ENCODE peak calls at places on chromosomes 12 and 14, in eight cellular contexts. D is T-helper 2 cell, Q is posterior cingulate gyrus, T is cardiac fibroblast, L is NCI-H2227 treated with DMSO at 0.1 percent for 48 hours, W is glutamatergic neuron, M is D721Med, K is GM04504. F is an unnamed sample.

GRCh38 chr14:94929354-94929753 is 159.4 kb upstream of the GSC start:
- DNase-seq in D (no peak), Q (no peak), T (no peak), L (no peak), W (no peak), M (no peak), K (no peak), F (no peak)

GRCh38 chr14:71322660-71323250 is 415.5 kb downstream of the PCNX1 start:
- DNase-seq in D (no peak), Q (no peak), T (peak; percentile 81), L (peak; percentile 11), W (no peak), M (no peak), K (peak; percentile 29), F (peak; percentile 70)

GRCh38 chr14:75176142-75176820 is at the start of gene TMED10:
- DNase-seq in D (peak; percentile 82), Q (peak; percentile 98), T (peak; percentile 93), L (peak; percentile 99), W (peak; percentile 92), M (peak; percentile 57), K (peak; percentile 74), F (peak; percentile 91)

GRCh38 chr14:70096866-70097265 is 91.9 kb downstream of the SLC8A3 start:
- DNase-seq in D (no peak), Q (peak; percentile 81), T (peak; percentile 3), L (peak; percentile 29), W (peak; percentile 49), M (no peak), K (no peak), F (peak; percentile 21)

GRCh38 chr14:57769863-57770523 is 95.9 kb downstream of the SLC35F4 start:
- DNase-seq in D (no peak), Q (no peak), T (no peak), L (no peak), W (no peak), M (no peak), K (no peak), F (no peak)

GRCh38 chr12:30110970-30111586 is 327.3 kb upstream of the TMTC1 start:
- DNase-seq in D (no peak), Q (no peak), T (peak; percentile 74), L (no peak), W (no peak), M (no peak), K (no peak), F (no peak)

GRCh38 chr12:52058631-52059324 is 7.5 kb downstream of the NR4A1 start:
- DNase-seq in D (no peak), Q (peak; percentile 86), T (no peak), L (no peak), W (no peak), M (no peak), K (no peak), F (no peak)

GRCh38 chr12:93699271-93700141 is 22.3 kb downstream of the CRADD start:
- DNase-seq in D (no peak), Q (no peak), T (peak; percentile 80), L (no peak), W (no peak), M (no peak), K (peak; percentile 38), F (no peak)

GRCh38 chr12:103401421-103401820 is 94.3 kb downstream of the C12orf42 start:
- DNase-seq in D (no peak), Q (no peak), T (no peak), L (no peak), W (no peak), M (no peak), K (no peak), F (no peak)

GRCh38 chr12:15629108-15629507 is 160.1 kb downstream of the EPS8 start:
- DNase-seq in D (no peak), Q (no peak), T (peak; percentile 99), L (no peak), W (no peak), M (no peak), K (peak; percentile 87), F (peak; percentile 32)

GRCh38 chr12:102406033-102406584 is 74.3 kb downstream of the IGF1 start:
- DNase-seq in D (no peak), Q (peak; percentile 64), T (peak; percentile 25), L (no peak), W (peak; percentile 22), M (no peak), K (peak; percentile 14), F (peak; percentile 83)

GRCh38 chr12:53383258-53383657 is 3.3 kb downstream of the SP1 start:
- DNase-seq in D (no peak), Q (no peak), T (no peak), L (no peak), W (no peak), M (no peak), K (no peak), F (no peak)

GRCh38 chr12:58915634-58916033 is 4.7 kb downstream of the LRIG3 start:
- DNase-seq in D (no peak), Q (peak; percentile 75), T (peak; percentile 39), L (no peak), W (peak; percentile 24), M (no peak), K (peak; percentile 71), F (peak; percentile 37)

GRCh38 chr14:56294125-56294524 is 175.9 kb downstream of the PELI2 start:
- DNase-seq in D (no peak), Q (no peak), T (no peak), L (no peak), W (no peak), M (no peak), K (no peak), F (no peak)

GRCh38 chr14:68793734-68794129 is 865 bp upstream of the ZFP36L1 start:
- DNase-seq in D (peak; percentile 44), Q (no peak), T (no peak), L (no peak), W (peak; percentile 9), M (no peak), K (no peak), F (no peak)

GRCh38 chr12:6376079-6376941 is 947 bp upstream of the SCNN1A start:
- DNase-seq in D (no peak), Q (no peak), T (peak; percentile 69), L (no peak), W (no peak), M (no peak), K (peak; percentile 42), F (no peak)

GRCh38 chr12:22821985-22822384 is 197.0 kb downstream of the ETNK1 start:
- DNase-seq in D (no peak), Q (no peak), T (peak; percentile 17), L (no peak), W (no peak), M (no peak), K (no peak), F (no peak)

GRCh38 chr12:125996438-125996837 is 931.2 kb downstream of the AACS start:
- DNase-seq in D (no peak), Q (no peak), T (no peak), L (no peak), W (no peak), M (no peak), K (no peak), F (no peak)

GRCh38 chr12:20492251-20492728 is 124.0 kb downstream of the PDE3A start:
- DNase-seq in D (no peak), Q (no peak), T (peak; percentile 96), L (no peak), W (no peak), M (no peak), K (no peak), F (no peak)

GRCh38 chr12:52207895-52208294 is 16.1 kb upstream of the KRT80 start:
- DNase-seq in D (no peak), Q (no peak), T (peak; percentile 90), L (no peak), W (peak; percentile 16), M (no peak), K (peak; percentile 43), F (no peak)

GRCh38 chr14:76782115-76782884 is 21.0 kb downstream of the VASH1 start:
- DNase-seq in D (no peak), Q (no peak), T (no peak), L (no peak), W (no peak), M (no peak), K (no peak), F (no peak)

GRCh38 chr14:55297611-55298323 is 26.5 kb downstream of the FBXO34 start:
- DNase-seq in D (no peak), Q (no peak), T (no peak), L (no peak), W (no peak), M (no peak), K (no peak), F (no peak)

GRCh38 chr14:103889313-103890051 is 38.8 kb upstream of the TDRD9 start:
- DNase-seq in D (no peak), Q (no peak), T (peak; percentile 37), L (no peak), W (no peak), M (no peak), K (no peak), F (no peak)

GRCh38 chr12:26150737-26151450 is 26.1 kb upstream of the BHLHE41 start:
- DNase-seq in D (no peak), Q (no peak), T (peak; percentile 82), L (no peak), W (no peak), M (no peak), K (peak; percentile 59), F (no peak)

GRCh38 chr14:61466249-61466904 is 145.0 kb downstream of the PRKCH start:
- DNase-seq in D (no peak), Q (no peak), T (peak; percentile 100), L (no peak), W (no peak), M (no peak), K (peak; percentile 81), F (no peak)

GRCh38 chr12:68510394-68510793 is 100.3 kb upstream of the RAP1B start:
- DNase-seq in D (no peak), Q (no peak), T (no peak), L (no peak), W (no peak), M (no peak), K (no peak), F (no peak)

GRCh38 chr12:50282581-50283229 is 615 bp downstream of the LIMA1 start:
- DNase-seq in D (no peak), Q (no peak), T (peak; percentile 54), L (no peak), W (no peak), M (no peak), K (no peak), F (no peak)

GRCh38 chr14:67610491-67610890 is 9.2 kb upstream of the ARG2 start:
- DNase-seq in D (no peak), Q (no peak), T (no peak), L (no peak), W (no peak), M (no peak), K (no peak), F (no peak)

GRCh38 chr14:34713681-34714319 is 593 bp downstream of the CFL2 start:
- DNase-seq in D (peak; percentile 15), Q (no peak), T (peak; percentile 87), L (no peak), W (peak; percentile 15), M (no peak), K (peak; percentile 65), F (peak; percentile 63)

GRCh38 chr12:121145221-121145620 is 12.5 kb downstream of the P2RX7 start:
- DNase-seq in D (no peak), Q (no peak), T (peak; percentile 40), L (no peak), W (no peak), M (no peak), K (no peak), F (no peak)

GRCh38 chr14:66649515-66649914 is 141.6 kb downstream of the GPHN start:
- DNase-seq in D (no peak), Q (no peak), T (no peak), L (peak; percentile 32), W (no peak), M (no peak), K (no peak), F (no peak)

GRCh38 chr12:95582230-95583058 is 31.2 kb upstream of the USP44 start:
- DNase-seq in D (no peak), Q (no peak), T (peak; percentile 78), L (peak; percentile 47), W (no peak), M (no peak), K (peak; percentile 24), F (peak; percentile 26)

GRCh38 chr14:64566651-64567122 is 16.9 kb downstream of the PPP1R36 start:
- DNase-seq in D (no peak), Q (no peak), T (no peak), L (no peak), W (no peak), M (no peak), K (no peak), F (peak; percentile 68)

GRCh38 chr12:117513353-117513752 is 151.9 kb upstream of the NOS1 start:
- DNase-seq in D (no peak), Q (no peak), T (no peak), L (no peak), W (no peak), M (no peak), K (no peak), F (no peak)